ENCODE peak calls at places on chromosomes 7 and 10, in seven cellular contexts. Z, O, W, V, Q, X and C are unnamed samples.

GRCh38 chr10:5961405-5962100 is 15.8 kb downstream of the IL15RA start:
- DNase-seq in Z (no peak), O (no peak), W (no peak), V (no peak), Q (no peak), X (no peak), C (no peak)

GRCh38 chr7:80833289-80834104 is 85.4 kb downstream of the SEMA3C start:
- DNase-seq in Z (no peak), O (no peak), W (no peak), V (no peak), Q (no peak), X (no peak), C (no peak)

GRCh38 chr10:28125701-28126100 is 126.8 kb upstream of the ODAD2 start:
- DNase-seq in Z (no peak), O (no peak), W (peak; percentile 78), V (no peak), Q (no peak), X (no peak), C (no peak)

GRCh38 chr7:17560966-17561365 is 262.5 kb downstream of the AHR start:
- DNase-seq in Z (no peak), O (no peak), W (no peak), V (no peak), Q (no peak), X (no peak), C (no peak)

GRCh38 chr7:24307294-24307693 is 23.3 kb downstream of the NPY start:
- DNase-seq in Z (no peak), O (no peak), W (no peak), V (no peak), Q (no peak), X (no peak), C (no peak)

GRCh38 chr10:132850246-132850645 is 64.3 kb upstream of the NKX6-2 start:
- DNase-seq in Z (no peak), O (no peak), W (no peak), V (no peak), Q (no peak), X (no peak), C (no peak)

GRCh38 chr10:36063396-36063795 is 421.3 kb upstream of the FZD8 start:
- DNase-seq in Z (no peak), O (no peak), W (no peak), V (no peak), Q (no peak), X (no peak), C (no peak)

GRCh38 chr10:14975672-14976273 is 16.6 kb downstream of the MEIG1 start:
- DNase-seq in Z (no peak), O (no peak), W (no peak), V (no peak), Q (no peak), X (no peak), C (no peak)

GRCh38 chr7:132865766-132866531 is 215.9 kb downstream of the CHCHD3 start:
- DNase-seq in Z (no peak), O (no peak), W (peak; percentile 54), V (no peak), Q (no peak), X (no peak), C (no peak)

GRCh38 chr10:132659206-132660091 is 121.9 kb downstream of the INPP5A start:
- DNase-seq in Z (no peak), O (no peak), W (no peak), V (no peak), Q (no peak), X (no peak), C (no peak)

GRCh38 chr10:80416401-80417098 is 8.2 kb downstream of the PRXL2A start:
- DNase-seq in Z (no peak), O (no peak), W (no peak), V (no peak), Q (no peak), X (peak; percentile 41), C (no peak)

GRCh38 chr7:69756235-69756634 is 158.0 kb downstream of the AUTS2 start:
- DNase-seq in Z (no peak), O (no peak), W (no peak), V (no peak), Q (no peak), X (no peak), C (no peak)

GRCh38 chr7:141053626-141054025 is 20.2 kb upstream of the TMEM178B start:
- DNase-seq in Z (peak; percentile 54), O (peak; percentile 16), W (no peak), V (no peak), Q (no peak), X (no peak), C (no peak)

GRCh38 chr10:119316729-119317097 is 109.3 kb downstream of the GRK5 start:
- DNase-seq in Z (no peak), O (no peak), W (no peak), V (no peak), Q (no peak), X (no peak), C (no peak)

GRCh38 chr7:94632338-94633024 is 23.5 kb downstream of the SGCE start:
- DNase-seq in Z (no peak), O (no peak), W (peak; percentile 68), V (no peak), Q (no peak), X (no peak), C (peak; percentile 20)

GRCh38 chr10:83212632-83213349 is 926.5 kb upstream of the GHITM start:
- DNase-seq in Z (no peak), O (no peak), W (peak; percentile 51), V (no peak), Q (no peak), X (no peak), C (no peak)

GRCh38 chr7:16603633-16604032 is 41.9 kb downstream of the ANKMY2 start:
- DNase-seq in Z (no peak), O (no peak), W (no peak), V (no peak), Q (no peak), X (no peak), C (peak; percentile 10)

GRCh38 chr10:17742918-17743317 is 9.1 kb upstream of the TMEM236 start:
- DNase-seq in Z (peak; percentile 52), O (no peak), W (no peak), V (peak; percentile 36), Q (peak; percentile 37), X (peak; percentile 66), C (peak; percentile 41)

GRCh38 chr10:79243211-79244067 is 103.8 kb upstream of the PPIF start:
- DNase-seq in Z (peak; percentile 63), O (no peak), W (no peak), V (peak; percentile 85), Q (peak; percentile 47), X (peak; percentile 63), C (peak; percentile 65)

GRCh38 chr7:34130558-34131285 is 225.4 kb downstream of the BMPER start:
- DNase-seq in Z (no peak), O (no peak), W (no peak), V (no peak), Q (no peak), X (no peak), C (no peak)

GRCh38 chr10:87691515-87692070 is 31.9 kb downstream of the PAPSS2 start:
- DNase-seq in Z (no peak), O (no peak), W (no peak), V (no peak), Q (no peak), X (no peak), C (no peak)

GRCh38 chr7:66860767-66861166 is 60.3 kb upstream of the TMEM248 start:
- DNase-seq in Z (no peak), O (no peak), W (no peak), V (no peak), Q (no peak), X (no peak), C (no peak)

GRCh38 chr10:49597426-49598163 is 12.5 kb upstream of the SLC18A3 start:
- DNase-seq in Z (no peak), O (no peak), W (no peak), V (no peak), Q (no peak), X (no peak), C (no peak)

GRCh38 chr10:28586176-28586575 is 53.3 kb downstream of the WAC start:
- DNase-seq in Z (no peak), O (no peak), W (no peak), V (no peak), Q (no peak), X (no peak), C (no peak)

GRCh38 chr10:122504551-122504950 is 43.2 kb downstream of the HTRA1 start:
- DNase-seq in Z (no peak), O (peak; percentile 90), W (peak; percentile 72), V (peak; percentile 94), Q (no peak), X (peak; percentile 79), C (peak; percentile 81)

GRCh38 chr10:51090190-51090589 is 15.9 kb downstream of the PRKG1 start:
- DNase-seq in Z (no peak), O (no peak), W (no peak), V (no peak), Q (no peak), X (no peak), C (no peak)

GRCh38 chr7:69412331-69413146 is 185.7 kb upstream of the AUTS2 start:
- DNase-seq in Z (peak; percentile 12), O (no peak), W (no peak), V (peak; percentile 12), Q (peak; percentile 18), X (peak; percentile 7), C (no peak)

GRCh38 chr7:121395494-121395960 is 581 bp downstream of the FAM3C start:
- DNase-seq in Z (peak; percentile 68), O (no peak), W (no peak), V (peak; percentile 14), Q (no peak), X (peak; percentile 51), C (peak; percentile 71)

GRCh38 chr7:88455696-88456095 is 149.0 kb upstream of the STEAP4 start:
- DNase-seq in Z (no peak), O (no peak), W (no peak), V (no peak), Q (no peak), X (no peak), C (no peak)

GRCh38 chr10:73875139-73875475 is 752 bp upstream of the CAMK2G start:
- DNase-seq in Z (peak; percentile 57), O (no peak), W (no peak), V (no peak), Q (peak; percentile 47), X (no peak), C (no peak)

GRCh38 chr7:102119213-102119651 is 167.4 kb upstream of the SH2B2 start:
- DNase-seq in Z (no peak), O (no peak), W (no peak), V (peak; percentile 41), Q (no peak), X (no peak), C (no peak)

GRCh38 chr7:130674456-130674855 is 5.9 kb upstream of the COPG2 start:
- DNase-seq in Z (no peak), O (no peak), W (no peak), V (no peak), Q (no peak), X (no peak), C (no peak)

GRCh38 chr10:133454204-133454893 is 604 bp downstream of the SCART1 start:
- DNase-seq in Z (no peak), O (no peak), W (no peak), V (no peak), Q (no peak), X (no peak), C (no peak)

GRCh38 chr10:73859441-73860049 is 14.8 kb downstream of the CAMK2G start:
- DNase-seq in Z (peak; percentile 50), O (no peak), W (no peak), V (no peak), Q (no peak), X (peak; percentile 34), C (no peak)

GRCh38 chr10:71981024-71981867 is 17.1 kb downstream of the CHST3 start:
- DNase-seq in Z (no peak), O (no peak), W (no peak), V (peak; percentile 88), Q (no peak), X (no peak), C (no peak)

GRCh38 chr10:45437587-45438456 is 63.8 kb downstream of the ALOX5 start:
- DNase-seq in Z (no peak), O (no peak), W (no peak), V (no peak), Q (no peak), X (no peak), C (no peak)